ENCODE peak calls at places on chromosomes 13 and 19, in eight cellular contexts. One of them, this sample, is unnamed.

GRCh38 chr13:27826379-27827353 is 34.4 kb downstream of the GSX1 start:
- DNase-seq in tibial nerve: peak; percentile 60
- DNase-seq in spleen: peak; percentile 91
- DNase-seq in fibroblast of lung: peak; percentile 74
- DNase-seq in right cardiac atrium: peak; percentile 73
- DNase-seq in RWPE1: peak; percentile 74
- DNase-seq in breast epithelium: peak; percentile 64
- DNase-seq in dorsolateral prefrontal cortex: peak; percentile 81
- DNase-seq in this sample: no peak

GRCh38 chr13:105591308-105591707 is 944.2 kb downstream of the EFNB2 start:
- DNase-seq in tibial nerve: no peak
- DNase-seq in breast epithelium: no peak
- DNase-seq in fibroblast of lung: no peak
- DNase-seq in RWPE1: no peak
- DNase-seq in right cardiac atrium: no peak
- DNase-seq in spleen: no peak
- DNase-seq in dorsolateral prefrontal cortex: no peak
- DNase-seq in this sample: no peak

GRCh38 chr13:98447130-98447529 is 129.8 kb downstream of the STK24 start:
- DNase-seq in right cardiac atrium: no peak
- DNase-seq in breast epithelium: no peak
- DNase-seq in dorsolateral prefrontal cortex: no peak
- DNase-seq in RWPE1: no peak
- DNase-seq in fibroblast of lung: no peak
- DNase-seq in tibial nerve: no peak
- DNase-seq in spleen: no peak
- DNase-seq in this sample: no peak

GRCh38 chr13:52353116-52353718 is 52.8 kb downstream of the THSD1 start:
- DNase-seq in RWPE1: no peak
- DNase-seq in dorsolateral prefrontal cortex: no peak
- DNase-seq in breast epithelium: no peak
- DNase-seq in tibial nerve: no peak
- DNase-seq in fibroblast of lung: peak; percentile 79
- DNase-seq in spleen: no peak
- DNase-seq in right cardiac atrium: no peak
- DNase-seq in this sample: no peak

GRCh38 chr19:11538232-11539036 is at the start of gene CNN1:
- DNase-seq in spleen: no peak
- DNase-seq in dorsolateral prefrontal cortex: no peak
- DNase-seq in breast epithelium: peak; percentile 93
- DNase-seq in tibial nerve: no peak
- DNase-seq in RWPE1: no peak
- DNase-seq in right cardiac atrium: peak; percentile 83
- DNase-seq in fibroblast of lung: peak; percentile 95
- DNase-seq in this sample: no peak

GRCh38 chr13:25175431-25175830 is 3.3 kb upstream of the AMER2 start:
- DNase-seq in fibroblast of lung: no peak
- DNase-seq in right cardiac atrium: no peak
- DNase-seq in breast epithelium: no peak
- DNase-seq in spleen: no peak
- DNase-seq in tibial nerve: no peak
- DNase-seq in dorsolateral prefrontal cortex: no peak
- DNase-seq in RWPE1: no peak
- DNase-seq in this sample: no peak

GRCh38 chr19:32676895-32677359 is 1.3 kb downstream of the RGS9BP start:
- DNase-seq in breast epithelium: no peak
- DNase-seq in tibial nerve: no peak
- DNase-seq in RWPE1: no peak
- DNase-seq in fibroblast of lung: no peak
- DNase-seq in right cardiac atrium: no peak
- DNase-seq in dorsolateral prefrontal cortex: no peak
- DNase-seq in spleen: no peak
- DNase-seq in this sample: no peak

GRCh38 chr13:66675620-66676019 is 554.5 kb downstream of the PCDH9 start:
- DNase-seq in spleen: no peak
- DNase-seq in breast epithelium: no peak
- DNase-seq in RWPE1: no peak
- DNase-seq in fibroblast of lung: peak; percentile 52
- DNase-seq in tibial nerve: no peak
- DNase-seq in dorsolateral prefrontal cortex: no peak
- DNase-seq in right cardiac atrium: no peak
- DNase-seq in this sample: no peak

GRCh38 chr19:29687897-29688728 is 22.9 kb downstream of the PLEKHF1 start:
- DNase-seq in spleen: no peak
- DNase-seq in right cardiac atrium: no peak
- DNase-seq in breast epithelium: no peak
- DNase-seq in dorsolateral prefrontal cortex: no peak
- DNase-seq in RWPE1: no peak
- DNase-seq in tibial nerve: no peak
- DNase-seq in fibroblast of lung: peak; percentile 80
- DNase-seq in this sample: peak; percentile 24

GRCh38 chr19:10001899-10002298 is 8.4 kb downstream of the COL5A3 start:
- DNase-seq in tibial nerve: no peak
- DNase-seq in breast epithelium: no peak
- DNase-seq in spleen: no peak
- DNase-seq in right cardiac atrium: peak; percentile 62
- DNase-seq in fibroblast of lung: no peak
- DNase-seq in RWPE1: no peak
- DNase-seq in dorsolateral prefrontal cortex: no peak
- DNase-seq in this sample: no peak

GRCh38 chr13:110387451-110388140 is 80.5 kb downstream of the COL4A2 start:
- DNase-seq in tibial nerve: no peak
- DNase-seq in right cardiac atrium: peak; percentile 43
- DNase-seq in RWPE1: no peak
- DNase-seq in dorsolateral prefrontal cortex: no peak
- DNase-seq in fibroblast of lung: no peak
- DNase-seq in spleen: no peak
- DNase-seq in breast epithelium: peak; percentile 64
- DNase-seq in this sample: no peak

GRCh38 chr13:99086149-99086868 is 108.4 kb upstream of the DOCK9 start:
- DNase-seq in RWPE1: peak; percentile 64
- DNase-seq in right cardiac atrium: peak; percentile 52
- DNase-seq in fibroblast of lung: peak; percentile 65
- DNase-seq in tibial nerve: no peak
- DNase-seq in dorsolateral prefrontal cortex: no peak
- DNase-seq in breast epithelium: no peak
- DNase-seq in spleen: peak; percentile 95
- DNase-seq in this sample: no peak

GRCh38 chr19:1213391-1214286 is 8.1 kb downstream of the STK11 start:
- DNase-seq in fibroblast of lung: peak; percentile 78
- DNase-seq in RWPE1: peak; percentile 65
- DNase-seq in right cardiac atrium: peak; percentile 75
- DNase-seq in dorsolateral prefrontal cortex: no peak
- DNase-seq in breast epithelium: peak; percentile 41
- DNase-seq in spleen: peak; percentile 89
- DNase-seq in tibial nerve: no peak
- DNase-seq in this sample: peak; percentile 89

GRCh38 chr13:81142306-81142999 is 801.5 kb upstream of the SPRY2 start:
- DNase-seq in right cardiac atrium: no peak
- DNase-seq in breast epithelium: no peak
- DNase-seq in fibroblast of lung: no peak
- DNase-seq in tibial nerve: no peak
- DNase-seq in RWPE1: no peak
- DNase-seq in spleen: no peak
- DNase-seq in dorsolateral prefrontal cortex: no peak
- DNase-seq in this sample: no peak

GRCh38 chr13:97856001-97856675 is 97.3 kb upstream of the IPO5 start:
- DNase-seq in tibial nerve: peak; percentile 45
- DNase-seq in breast epithelium: no peak
- DNase-seq in spleen: no peak
- DNase-seq in fibroblast of lung: peak; percentile 13
- DNase-seq in dorsolateral prefrontal cortex: peak; percentile 28
- DNase-seq in right cardiac atrium: peak; percentile 59
- DNase-seq in RWPE1: no peak
- DNase-seq in this sample: no peak

GRCh38 chr19:1747285-1748114 is 5.8 kb upstream of the ONECUT3 start:
- DNase-seq in fibroblast of lung: peak; percentile 91
- DNase-seq in dorsolateral prefrontal cortex: no peak
- DNase-seq in spleen: no peak
- DNase-seq in breast epithelium: no peak
- DNase-seq in RWPE1: peak; percentile 98
- DNase-seq in right cardiac atrium: no peak
- DNase-seq in tibial nerve: no peak
- DNase-seq in this sample: peak; percentile 99

GRCh38 chr13:36101157-36101556 is 30.0 kb downstream of the DCLK1 start:
- DNase-seq in breast epithelium: no peak
- DNase-seq in tibial nerve: no peak
- DNase-seq in spleen: no peak
- DNase-seq in right cardiac atrium: no peak
- DNase-seq in dorsolateral prefrontal cortex: no peak
- DNase-seq in fibroblast of lung: no peak
- DNase-seq in RWPE1: no peak
- DNase-seq in this sample: no peak

GRCh38 chr13:106182404-106182803 is 353.1 kb downstream of the EFNB2 start:
- DNase-seq in RWPE1: peak; percentile 73
- DNase-seq in fibroblast of lung: peak; percentile 96
- DNase-seq in breast epithelium: no peak
- DNase-seq in right cardiac atrium: no peak
- DNase-seq in spleen: no peak
- DNase-seq in dorsolateral prefrontal cortex: no peak
- DNase-seq in tibial nerve: no peak
- DNase-seq in this sample: peak; percentile 69

GRCh38 chr13:23667750-23668149 is 97.5 kb downstream of the TNFRSF19 start:
- DNase-seq in RWPE1: no peak
- DNase-seq in spleen: no peak
- DNase-seq in dorsolateral prefrontal cortex: no peak
- DNase-seq in tibial nerve: no peak
- DNase-seq in breast epithelium: no peak
- DNase-seq in right cardiac atrium: no peak
- DNase-seq in fibroblast of lung: no peak
- DNase-seq in this sample: no peak

GRCh38 chr19:6740589-6741348 is 1.3 kb downstream of the TRIP10 start:
- DNase-seq in dorsolateral prefrontal cortex: no peak
- DNase-seq in tibial nerve: no peak
- DNase-seq in breast epithelium: no peak
- DNase-seq in fibroblast of lung: peak; percentile 35
- DNase-seq in RWPE1: no peak
- DNase-seq in spleen: peak; percentile 88
- DNase-seq in right cardiac atrium: peak; percentile 83
- DNase-seq in this sample: no peak

GRCh38 chr19:3132971-3133792 is 2.7 kb upstream of the GNA15 start:
- DNase-seq in dorsolateral prefrontal cortex: no peak
- DNase-seq in spleen: no peak
- DNase-seq in tibial nerve: no peak
- DNase-seq in breast epithelium: no peak
- DNase-seq in fibroblast of lung: peak; percentile 48
- DNase-seq in right cardiac atrium: peak; percentile 57
- DNase-seq in RWPE1: no peak
- DNase-seq in this sample: no peak
- H3K27ac ChIP-seq in dorsolateral prefrontal cortex: peak overlapping the region; percentile 49
- H3K27ac ChIP-seq in spleen: peak overlapping the region; percentile 15
- H3K27ac ChIP-seq in tibial nerve: no peak overlapping the region
- H3K27ac ChIP-seq in breast epithelium: peak overlapping the region; percentile 82
- H3K27ac ChIP-seq in fibroblast of lung: no peak overlapping the region
- H3K27ac ChIP-seq in right cardiac atrium: no peak overlapping the region
- H3K27ac ChIP-seq in RWPE1: peak overlapping the region; percentile 62
- H3K27ac ChIP-seq in this sample: peak overlapping the region; percentile 57

GRCh38 chr13:79870766-79871165 is 389.8 kb downstream of the NDFIP2 start:
- DNase-seq in RWPE1: no peak
- DNase-seq in dorsolateral prefrontal cortex: no peak
- DNase-seq in breast epithelium: no peak
- DNase-seq in right cardiac atrium: no peak
- DNase-seq in tibial nerve: no peak
- DNase-seq in fibroblast of lung: peak; percentile 28
- DNase-seq in spleen: no peak
- DNase-seq in this sample: no peak
- H3K27ac ChIP-seq in RWPE1: no peak overlapping the region
- H3K27ac ChIP-seq in dorsolateral prefrontal cortex: no peak overlapping the region
- H3K27ac ChIP-seq in breast epithelium: no peak overlapping the region
- H3K27ac ChIP-seq in right cardiac atrium: no peak overlapping the region
- H3K27ac ChIP-seq in tibial nerve: no peak overlapping the region
- H3K27ac ChIP-seq in fibroblast of lung: no peak overlapping the region
- H3K27ac ChIP-seq in spleen: no peak overlapping the region
- H3K27ac ChIP-seq in this sample: peak overlapping the region; percentile 65

DNA sequence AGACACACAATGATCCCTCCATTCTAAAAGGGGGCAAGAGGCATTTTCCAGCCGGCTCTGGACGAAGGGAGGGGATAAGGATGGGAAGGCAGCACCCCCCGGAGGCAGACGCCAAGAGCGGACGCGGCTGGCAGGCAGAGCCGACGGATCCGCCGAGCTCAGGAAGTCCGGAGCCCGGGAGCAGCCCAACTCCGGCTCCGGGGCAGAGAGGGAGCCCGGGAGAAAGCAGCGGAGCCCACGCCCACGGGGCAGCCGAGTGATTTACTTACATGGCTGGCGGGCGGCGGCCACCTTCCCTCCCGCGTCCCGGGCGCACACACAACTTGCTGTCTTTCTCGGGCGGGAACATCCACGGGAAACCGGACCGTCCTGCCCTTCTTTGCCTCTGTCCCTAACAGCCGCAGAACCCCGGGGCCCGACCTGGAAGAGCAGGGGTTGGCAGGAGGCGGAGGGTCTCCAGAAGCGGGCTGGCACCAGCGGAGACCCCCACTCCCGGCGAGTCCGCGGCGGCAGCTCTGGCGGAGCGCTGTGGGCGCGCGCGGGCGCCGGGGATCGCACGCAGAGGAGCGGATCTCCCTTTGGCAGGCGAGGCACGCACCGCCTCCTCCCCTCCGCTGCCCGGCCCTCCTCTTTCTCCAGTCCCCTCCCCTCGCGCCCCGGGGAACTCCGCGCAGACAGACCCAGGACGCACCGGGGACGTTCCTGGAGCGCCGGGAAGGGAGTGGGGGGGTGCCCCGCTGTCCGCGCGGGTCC is at the start of gene LHFPL6:
- DNase-seq in dorsolateral prefrontal cortex: peak; percentile 65
- DNase-seq in spleen: peak; percentile 87
- DNase-seq in fibroblast of lung: peak; percentile 83
- DNase-seq in breast epithelium: peak; percentile 66
- DNase-seq in RWPE1: peak; percentile 87
- DNase-seq in right cardiac atrium: peak; percentile 89
- DNase-seq in tibial nerve: peak; percentile 72
- DNase-seq in this sample: no peak
- H3K27ac ChIP-seq in dorsolateral prefrontal cortex: peak within 1 kb of the TSS; percentile 49
- H3K27ac ChIP-seq in spleen: peak within 1 kb of the TSS; percentile 79
- H3K27ac ChIP-seq in fibroblast of lung: peak within 1 kb of the TSS; percentile 89
- H3K27ac ChIP-seq in breast epithelium: peak within 1 kb of the TSS; percentile 96
- H3K27ac ChIP-seq in RWPE1: peak within 1 kb of the TSS; percentile 82
- H3K27ac ChIP-seq in right cardiac atrium: peak within 1 kb of the TSS; percentile 90
- H3K27ac ChIP-seq in tibial nerve: peak within 1 kb of the TSS; percentile 81
- H3K27ac ChIP-seq in this sample: peak within 1 kb of the TSS; percentile 49

DNA sequence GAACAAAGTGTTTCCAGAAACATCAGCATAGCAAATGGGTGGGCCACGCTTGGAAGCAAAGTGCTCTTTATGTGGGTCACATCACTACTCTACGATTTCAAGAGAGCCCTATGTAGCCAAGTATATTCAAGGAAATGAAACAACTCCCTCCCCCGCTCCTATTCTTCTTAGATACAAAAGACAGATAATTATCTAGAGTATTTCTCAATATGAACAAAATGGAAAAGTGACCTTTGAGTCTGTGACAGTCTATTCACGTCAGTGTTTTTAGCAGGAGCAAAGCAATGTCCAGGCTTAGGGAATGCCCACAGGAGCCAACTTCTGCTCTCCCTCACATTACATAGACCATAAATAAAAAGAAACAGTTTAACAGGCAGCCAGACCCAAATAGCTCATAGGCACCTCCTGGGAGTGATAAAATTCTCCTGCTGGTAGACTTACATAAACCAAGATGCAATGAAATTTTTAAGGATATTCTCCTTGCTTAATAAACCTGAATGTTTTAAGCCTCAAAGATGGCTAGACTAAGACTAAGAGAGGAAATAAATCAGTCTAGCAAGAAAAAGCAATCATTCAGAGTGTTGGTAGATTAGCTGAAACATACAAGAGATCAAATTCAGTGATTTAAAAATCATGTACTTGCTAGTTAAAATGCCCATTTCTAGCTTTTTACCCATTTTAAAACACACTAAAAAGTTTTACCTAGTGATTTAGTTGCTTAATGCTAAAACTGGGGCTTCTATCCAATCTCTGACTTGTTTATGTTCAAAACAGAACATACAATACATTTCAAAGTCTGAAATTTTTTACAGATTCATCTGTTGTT is 182.8 kb downstream of the RGCC start:
- DNase-seq in spleen: no peak
- DNase-seq in right cardiac atrium: no peak
- DNase-seq in dorsolateral prefrontal cortex: no peak
- DNase-seq in RWPE1: no peak
- DNase-seq in breast epithelium: no peak
- DNase-seq in tibial nerve: no peak
- DNase-seq in fibroblast of lung: no peak
- DNase-seq in this sample: no peak
- H3K27ac ChIP-seq in spleen: no peak overlapping the region
- H3K27ac ChIP-seq in right cardiac atrium: no peak overlapping the region
- H3K27ac ChIP-seq in dorsolateral prefrontal cortex: no peak overlapping the region
- H3K27ac ChIP-seq in RWPE1: no peak overlapping the region
- H3K27ac ChIP-seq in breast epithelium: peak overlapping the region; percentile 26
- H3K27ac ChIP-seq in tibial nerve: no peak overlapping the region
- H3K27ac ChIP-seq in fibroblast of lung: no peak overlapping the region
- H3K27ac ChIP-seq in this sample: no peak overlapping the region